ENCODE peak calls at places on chromosomes 12 and 14, in ten cellular contexts. One of them, this sample, is unnamed.

GRCh38 chr14:106522990-106523389 is 996.6 kb downstream of the TMEM121 start:
- DNase-seq in astrocyte of the spinal cord: no peak
- DNase-seq in AG10803: no peak
- DNase-seq in uterus: no peak
- DNase-seq in ovary: no peak
- DNase-seq in BE2C: no peak
- DNase-seq in left ventricle myocardium inferior: no peak
- DNase-seq in heart left ventricle: no peak
- DNase-seq in CD8-positive, alpha-beta T cell: no peak
- DNase-seq in fibroblast of villous mesenchyme: no peak
- DNase-seq in this sample: no peak

GRCh38 chr14:105050551-105050897 is 14.7 kb downstream of the GPR132 start:
- DNase-seq in BE2C: peak
- DNase-seq in left ventricle myocardium inferior: no peak
- DNase-seq in uterus: no peak
- DNase-seq in CD8-positive, alpha-beta T cell: no peak
- DNase-seq in ovary: no peak
- DNase-seq in heart left ventricle: no peak
- DNase-seq in astrocyte of the spinal cord: no peak
- DNase-seq in AG10803: peak
- DNase-seq in fibroblast of villous mesenchyme: peak
- DNase-seq in this sample: peak

GRCh38 chr14:104650057-104650980 is 39.1 kb upstream of the INF2 start:
- DNase-seq in BE2C: peak
- DNase-seq in astrocyte of the spinal cord: peak
- DNase-seq in AG10803: peak
- DNase-seq in left ventricle myocardium inferior: peak
- DNase-seq in ovary: peak
- DNase-seq in CD8-positive, alpha-beta T cell: peak
- DNase-seq in fibroblast of villous mesenchyme: peak
- DNase-seq in heart left ventricle: peak
- DNase-seq in uterus: peak
- DNase-seq in this sample: peak

GRCh38 chr12:57844725-57845477 is 1.6 kb downstream of the CTDSP2 start:
- DNase-seq in astrocyte of the spinal cord: peak
- DNase-seq in AG10803: peak
- DNase-seq in ovary: peak
- DNase-seq in fibroblast of villous mesenchyme: peak
- DNase-seq in CD8-positive, alpha-beta T cell: no peak
- DNase-seq in uterus: peak
- DNase-seq in left ventricle myocardium inferior: peak
- DNase-seq in BE2C: peak
- DNase-seq in heart left ventricle: peak
- DNase-seq in this sample: peak

GRCh38 chr12:4293299-4293941 is 19.9 kb downstream of the CCND2 start:
- DNase-seq in AG10803: no peak
- DNase-seq in BE2C: no peak
- DNase-seq in CD8-positive, alpha-beta T cell: no peak
- DNase-seq in fibroblast of villous mesenchyme: no peak
- DNase-seq in left ventricle myocardium inferior: no peak
- DNase-seq in astrocyte of the spinal cord: no peak
- DNase-seq in uterus: no peak
- DNase-seq in ovary: no peak
- DNase-seq in heart left ventricle: no peak
- DNase-seq in this sample: no peak

GRCh38 chr12:28973491-28973890 is 175.6 kb upstream of the FAR2 start:
- DNase-seq in CD8-positive, alpha-beta T cell: no peak
- DNase-seq in ovary: no peak
- DNase-seq in AG10803: peak
- DNase-seq in astrocyte of the spinal cord: no peak
- DNase-seq in left ventricle myocardium inferior: no peak
- DNase-seq in BE2C: no peak
- DNase-seq in heart left ventricle: no peak
- DNase-seq in fibroblast of villous mesenchyme: no peak
- DNase-seq in uterus: no peak
- DNase-seq in this sample: no peak

GRCh38 chr12:54227376-54227775 is 38.6 kb upstream of the SMUG1 start:
- DNase-seq in AG10803: no peak
- DNase-seq in BE2C: no peak
- DNase-seq in heart left ventricle: no peak
- DNase-seq in fibroblast of villous mesenchyme: no peak
- DNase-seq in CD8-positive, alpha-beta T cell: no peak
- DNase-seq in ovary: no peak
- DNase-seq in uterus: no peak
- DNase-seq in left ventricle myocardium inferior: no peak
- DNase-seq in astrocyte of the spinal cord: no peak
- DNase-seq in this sample: no peak

GRCh38 chr14:90645842-90646443 is 170.3 kb downstream of the TTC7B start:
- DNase-seq in uterus: no peak
- DNase-seq in ovary: no peak
- DNase-seq in AG10803: peak
- DNase-seq in CD8-positive, alpha-beta T cell: no peak
- DNase-seq in heart left ventricle: no peak
- DNase-seq in BE2C: no peak
- DNase-seq in astrocyte of the spinal cord: peak
- DNase-seq in left ventricle myocardium inferior: no peak
- DNase-seq in fibroblast of villous mesenchyme: peak
- DNase-seq in this sample: peak

GRCh38 chr12:92030618-92031017 is 115.0 kb downstream of the BTG1 start:
- DNase-seq in left ventricle myocardium inferior: no peak
- DNase-seq in BE2C: no peak
- DNase-seq in ovary: no peak
- DNase-seq in AG10803: no peak
- DNase-seq in fibroblast of villous mesenchyme: peak
- DNase-seq in heart left ventricle: peak
- DNase-seq in astrocyte of the spinal cord: peak
- DNase-seq in uterus: peak
- DNase-seq in CD8-positive, alpha-beta T cell: peak
- DNase-seq in this sample: peak

GRCh38 chr14:77139022-77139421 is 2.6 kb downstream of the ZDHHC22 start:
- DNase-seq in heart left ventricle: no peak
- DNase-seq in BE2C: no peak
- DNase-seq in fibroblast of villous mesenchyme: no peak
- DNase-seq in left ventricle myocardium inferior: no peak
- DNase-seq in astrocyte of the spinal cord: no peak
- DNase-seq in ovary: no peak
- DNase-seq in uterus: no peak
- DNase-seq in AG10803: no peak
- DNase-seq in CD8-positive, alpha-beta T cell: no peak
- DNase-seq in this sample: no peak

GRCh38 chr12:51821423-51822260 is 26.9 kb downstream of the FIGNL2 start:
- DNase-seq in astrocyte of the spinal cord: no peak
- DNase-seq in uterus: no peak
- DNase-seq in ovary: no peak
- DNase-seq in CD8-positive, alpha-beta T cell: no peak
- DNase-seq in fibroblast of villous mesenchyme: no peak
- DNase-seq in BE2C: no peak
- DNase-seq in left ventricle myocardium inferior: peak
- DNase-seq in AG10803: no peak
- DNase-seq in heart left ventricle: no peak
- DNase-seq in this sample: no peak

DNA sequence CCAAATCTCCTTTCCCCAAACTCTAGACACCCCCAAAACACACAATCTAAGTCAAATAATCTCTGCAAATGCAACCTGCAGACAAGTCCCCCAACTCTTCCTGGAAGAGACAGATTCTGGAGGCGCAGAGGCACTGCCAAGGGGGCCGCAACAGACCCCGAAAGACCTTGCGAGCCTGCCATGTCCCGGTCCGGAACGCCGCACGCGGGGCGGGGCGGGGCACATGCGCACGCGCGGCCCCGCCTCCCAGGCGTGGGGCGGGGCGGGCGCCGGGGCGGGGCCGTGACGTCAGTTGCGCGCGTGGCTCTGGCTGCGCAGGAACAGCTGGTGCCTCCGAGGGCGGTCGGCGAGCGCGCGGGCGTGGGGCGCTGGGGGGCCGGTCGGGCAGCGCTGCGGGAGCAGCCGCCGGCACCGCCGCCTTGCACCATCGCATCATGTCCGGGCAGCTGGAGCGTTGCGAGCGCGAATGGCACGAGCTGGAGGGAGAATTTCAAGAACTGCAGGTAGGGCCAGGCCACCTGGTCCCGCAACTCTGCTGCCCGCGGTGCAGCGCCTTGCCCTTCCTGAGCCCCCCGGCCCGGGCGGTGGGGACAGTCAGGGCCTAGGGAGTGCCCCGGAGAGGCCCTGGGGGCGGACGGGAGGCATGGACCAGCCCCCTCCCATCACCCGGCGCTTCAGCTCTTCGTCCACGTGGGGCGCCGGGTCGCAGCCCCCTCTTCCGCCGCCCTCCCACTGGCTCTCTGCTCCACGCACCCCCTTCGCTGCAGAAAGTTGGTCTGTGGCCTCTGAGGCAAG is at the start of gene TMEM120B:
- DNase-seq in left ventricle myocardium inferior: peak
- DNase-seq in BE2C: peak
- DNase-seq in uterus: peak
- DNase-seq in ovary: peak
- DNase-seq in astrocyte of the spinal cord: peak
- DNase-seq in fibroblast of villous mesenchyme: peak
- DNase-seq in CD8-positive, alpha-beta T cell: peak
- DNase-seq in AG10803: peak
- DNase-seq in heart left ventricle: peak
- DNase-seq in this sample: peak
- TF ChIP-seq CTCF in left ventricle myocardium inferior: no peak
- TF ChIP-seq CTCF in BE2C: peak
- TF ChIP-seq CTCF in uterus: peak
- TF ChIP-seq CTCF in ovary: no peak
- TF ChIP-seq CTCF in astrocyte of the spinal cord: peak
- TF ChIP-seq CTCF in fibroblast of villous mesenchyme: no peak
- TF ChIP-seq CTCF in CD8-positive, alpha-beta T cell: no peak
- TF ChIP-seq CTCF in AG10803: no peak
- TF ChIP-seq CTCF in heart left ventricle: no peak
- TF ChIP-seq CTCF in this sample: no peak

DNA sequence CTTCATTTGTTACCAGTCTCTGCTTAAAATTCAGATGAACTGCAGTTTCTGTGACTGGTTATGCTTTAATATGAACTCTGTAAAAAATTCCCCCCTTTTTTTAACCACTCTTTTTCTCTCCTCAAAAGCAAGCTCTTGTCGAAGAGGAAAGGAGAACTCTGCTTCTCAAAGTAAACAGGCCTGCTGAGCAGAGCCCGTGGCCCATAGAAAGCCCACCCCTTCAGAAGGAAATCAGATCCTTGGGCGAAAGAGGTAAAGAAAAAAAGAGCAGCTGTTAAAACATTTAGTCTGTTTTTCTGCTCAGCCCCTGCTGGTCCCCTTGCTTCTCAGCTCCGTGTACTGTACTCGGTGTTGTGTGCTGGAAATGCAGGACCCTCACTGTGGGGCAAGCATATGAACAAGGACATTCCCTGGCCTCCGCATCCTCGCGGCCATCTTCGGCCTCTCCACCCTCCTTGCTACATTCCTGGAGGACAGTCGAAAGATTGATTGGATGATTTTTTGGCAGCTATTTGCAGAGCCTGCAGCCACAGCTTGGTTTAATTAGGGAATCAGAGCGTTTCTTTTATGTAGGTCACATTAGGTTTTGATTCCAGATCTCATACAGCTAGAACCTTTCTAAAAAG is 164.6 kb upstream of the LRIG3 start:
- DNase-seq in astrocyte of the spinal cord: peak
- DNase-seq in uterus: peak
- DNase-seq in heart left ventricle: no peak
- DNase-seq in AG10803: peak
- DNase-seq in left ventricle myocardium inferior: no peak
- DNase-seq in ovary: peak
- DNase-seq in fibroblast of villous mesenchyme: peak
- DNase-seq in CD8-positive, alpha-beta T cell: no peak
- DNase-seq in BE2C: no peak
- DNase-seq in this sample: no peak
- TF ChIP-seq CTCF in astrocyte of the spinal cord: peak
- TF ChIP-seq CTCF in uterus: no peak
- TF ChIP-seq CTCF in heart left ventricle: no peak
- TF ChIP-seq CTCF in AG10803: peak
- TF ChIP-seq CTCF in left ventricle myocardium inferior: no peak
- TF ChIP-seq CTCF in ovary: no peak
- TF ChIP-seq CTCF in fibroblast of villous mesenchyme: no peak
- TF ChIP-seq CTCF in CD8-positive, alpha-beta T cell: no peak
- TF ChIP-seq CTCF in BE2C: no peak
- TF ChIP-seq CTCF in this sample: no peak

DNA sequence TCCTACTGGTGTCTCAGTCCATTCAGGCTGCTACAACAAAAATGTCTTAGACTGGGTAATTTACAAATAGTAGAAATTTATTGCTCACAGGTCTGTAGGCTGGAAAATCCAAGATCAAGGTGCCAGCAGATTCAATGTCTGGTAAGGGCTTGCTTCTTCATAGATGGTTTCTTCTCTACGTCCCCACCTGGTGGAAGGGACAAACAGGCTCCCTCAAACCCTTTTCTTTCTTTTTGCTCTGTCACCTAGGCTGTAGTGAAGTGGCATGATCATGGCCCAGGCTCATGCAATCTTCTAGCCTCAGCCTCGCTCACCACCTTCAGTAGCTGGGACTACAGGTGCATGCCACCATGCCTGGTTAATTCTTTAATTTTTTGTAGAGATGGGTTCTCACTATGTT is 106.8 kb upstream of the RPH3A start:
- DNase-seq in CD8-positive, alpha-beta T cell: no peak
- DNase-seq in fibroblast of villous mesenchyme: no peak
- DNase-seq in astrocyte of the spinal cord: no peak
- DNase-seq in ovary: no peak
- DNase-seq in AG10803: no peak
- DNase-seq in BE2C: no peak
- DNase-seq in left ventricle myocardium inferior: no peak
- DNase-seq in uterus: no peak
- DNase-seq in heart left ventricle: no peak
- DNase-seq in this sample: no peak
- TF ChIP-seq CTCF in CD8-positive, alpha-beta T cell: no peak
- TF ChIP-seq CTCF in fibroblast of villous mesenchyme: no peak
- TF ChIP-seq CTCF in astrocyte of the spinal cord: no peak
- TF ChIP-seq CTCF in ovary: no peak
- TF ChIP-seq CTCF in AG10803: no peak
- TF ChIP-seq CTCF in BE2C: no peak
- TF ChIP-seq CTCF in left ventricle myocardium inferior: no peak
- TF ChIP-seq CTCF in uterus: no peak
- TF ChIP-seq CTCF in heart left ventricle: no peak
- TF ChIP-seq CTCF in this sample: no peak

DNA sequence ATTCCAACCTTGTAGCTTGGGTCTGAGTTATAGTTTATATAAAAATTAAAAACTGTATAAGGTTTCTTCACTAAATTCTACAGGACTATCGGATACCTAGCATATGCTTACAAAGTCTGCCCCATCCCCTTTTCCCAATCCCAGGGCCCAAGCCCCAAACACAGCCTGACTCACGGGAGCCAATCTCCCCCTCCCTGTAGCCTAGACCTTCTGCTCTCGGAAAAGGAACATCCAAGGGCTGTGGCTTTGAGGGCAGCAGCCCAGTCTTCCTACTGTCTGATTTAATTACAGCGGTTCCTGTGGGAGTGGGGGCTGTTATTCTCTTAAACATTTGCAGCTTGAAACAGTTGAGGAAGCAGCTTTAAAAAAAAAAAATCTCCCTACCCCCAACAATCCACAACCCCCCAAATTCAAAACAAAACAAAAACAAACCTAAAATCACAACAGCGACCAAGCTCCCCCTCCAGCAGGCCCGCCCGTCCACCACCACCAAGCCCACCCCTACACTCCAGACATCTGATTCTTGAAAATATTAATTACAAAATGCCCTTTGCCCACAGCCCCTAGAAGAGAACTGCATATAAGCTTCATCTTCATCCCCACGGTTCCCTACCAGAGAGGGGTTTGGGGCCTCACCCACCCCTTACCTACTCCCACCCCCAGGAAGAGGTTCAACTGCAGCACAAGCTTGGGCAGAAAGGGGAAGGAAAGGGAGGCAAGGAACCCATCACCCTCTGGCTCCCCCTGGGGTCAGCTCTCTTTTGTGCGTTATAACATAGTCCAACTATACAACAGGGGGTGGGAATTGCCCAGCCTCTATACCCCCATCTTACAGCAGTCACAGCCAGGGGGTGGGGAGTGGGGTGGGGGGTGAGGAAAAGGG is 1.1 kb upstream of the PRKAG1 start:
- DNase-seq in BE2C: peak
- DNase-seq in heart left ventricle: no peak
- DNase-seq in uterus: peak
- DNase-seq in left ventricle myocardium inferior: no peak
- DNase-seq in astrocyte of the spinal cord: peak
- DNase-seq in AG10803: peak
- DNase-seq in fibroblast of villous mesenchyme: peak
- DNase-seq in ovary: peak
- DNase-seq in CD8-positive, alpha-beta T cell: no peak
- DNase-seq in this sample: no peak
- TF ChIP-seq CTCF in BE2C: peak
- TF ChIP-seq CTCF in heart left ventricle: peak
- TF ChIP-seq CTCF in uterus: no peak
- TF ChIP-seq CTCF in left ventricle myocardium inferior: no peak
- TF ChIP-seq CTCF in astrocyte of the spinal cord: peak
- TF ChIP-seq CTCF in AG10803: peak
- TF ChIP-seq CTCF in fibroblast of villous mesenchyme: peak
- TF ChIP-seq CTCF in ovary: no peak
- TF ChIP-seq CTCF in CD8-positive, alpha-beta T cell: no peak
- TF ChIP-seq CTCF in this sample: no peak

This sample was measured in lung.